ENCODE peak calls at places on chromosomes 1 and 21, in seven cellular contexts. W is A549; U is Jurkat, Clone E6-1; L is SK-N-SH; G is activated CD8-positive, alpha-beta memory T cell treated with anti-CD3 and anti-CD28 coated beads, Interleukin-2, amount 10 ng/mL, durations not matched to agents 7 days and 5 days; S is hepatocyte; Q is activated T-cell treated with anti-CD3 and anti-CD28 coated beads, Interleukin-2, amount 50 U/mL, for 72 hours. J is an unnamed sample.

GRCh38 chr1:226404904-226405222 is 3.0 kb downstream of the PARP1 start:
- DNase-seq in W (no peak), U (no peak), L (no peak), G (no peak), S (no peak), Q (no peak), J (no peak)

GRCh38 chr21:26710155-26710554 is 135.1 kb downstream of the ADAMTS1 start:
- DNase-seq in W (no peak), U (no peak), L (no peak), G (no peak), S (no peak), Q (no peak), J (no peak)

GRCh38 chr1:174191255-174191906 is 32.1 kb downstream of the RABGAP1L start:
- DNase-seq in W (no peak), U (no peak), L (no peak), G (no peak), S (no peak), Q (no peak), J (no peak)

GRCh38 chr1:15690317-15690716 is 6.2 kb downstream of the PLEKHM2 start:
- DNase-seq in W (no peak), U (no peak), L (no peak), G (no peak), S (no peak), Q (no peak), J (no peak)

GRCh38 chr1:176829261-176829976 is 335.1 kb downstream of the ASTN1 start:
- DNase-seq in W (no peak), U (no peak), L (no peak), G (no peak), S (peak; percentile 8), Q (no peak), J (no peak)

GRCh38 chr21:36788116-36788515 is 89.2 kb downstream of the SIM2 start:
- DNase-seq in W (peak; percentile 50), U (no peak), L (no peak), G (no peak), S (peak; percentile 72), Q (no peak), J (peak; percentile 40)

GRCh38 chr1:205440476-205441317 is 15.1 kb downstream of the BLACAT1 start:
- DNase-seq in W (no peak), U (peak; percentile 59), L (no peak), G (peak; percentile 90), S (peak; percentile 92), Q (peak; percentile 77), J (peak; percentile 68)

GRCh38 chr1:224923726-224924125 is 5.7 kb upstream of the DNAH14 start:
- DNase-seq in W (no peak), U (no peak), L (no peak), G (no peak), S (no peak), Q (no peak), J (no peak)

GRCh38 chr1:40032240-40032891 is 8.2 kb upstream of the CAP1 start:
- DNase-seq in W (peak; percentile 40), U (peak; percentile 66), L (peak; percentile 54), G (peak; percentile 68), S (peak; percentile 78), Q (peak; percentile 28), J (peak; percentile 50)

GRCh38 chr1:72697410-72697809 is 415.1 kb upstream of the NEGR1 start:
- DNase-seq in W (no peak), U (no peak), L (no peak), G (no peak), S (no peak), Q (no peak), J (no peak)

GRCh38 chr1:228459091-228459993 is 27.8 kb upstream of the RNF187 start:
- DNase-seq in W (peak; percentile 93), U (peak; percentile 76), L (peak; percentile 82), G (peak; percentile 84), S (peak; percentile 88), Q (peak; percentile 84), J (peak; percentile 98)

GRCh38 chr21:37398697-37399096 is 32.1 kb downstream of the DYRK1A start:
- DNase-seq in W (no peak), U (peak; percentile 84), L (no peak), G (no peak), S (no peak), Q (no peak), J (no peak)

GRCh38 chr1:37999434-38000232 is 5.7 kb downstream of the FHL3 start:
- DNase-seq in W (no peak), U (no peak), L (peak; percentile 72), G (no peak), S (peak; percentile 70), Q (no peak), J (peak; percentile 31)

GRCh38 chr1:109192433-109192832 is 21.3 kb upstream of the SARS1 start:
- DNase-seq in W (no peak), U (no peak), L (no peak), G (no peak), S (no peak), Q (no peak), J (no peak)

GRCh38 chr1:156122519-156123355 is 8.2 kb downstream of the LMNA start:
- DNase-seq in W (no peak), U (no peak), L (no peak), G (no peak), S (peak; percentile 76), Q (no peak), J (no peak)

GRCh38 chr1:182173791-182174190 is 112.3 kb upstream of the ZNF648 start:
- DNase-seq in W (no peak), U (no peak), L (no peak), G (no peak), S (no peak), Q (no peak), J (no peak)

GRCh38 chr1:205582046-205582445 is 49.8 kb downstream of the ELK4 start:
- DNase-seq in W (no peak), U (no peak), L (no peak), G (no peak), S (no peak), Q (no peak), J (no peak)

GRCh38 chr1:225700164-225700740 is 47.3 kb upstream of the ENAH start:
- DNase-seq in W (peak; percentile 89), U (no peak), L (no peak), G (no peak), S (peak; percentile 34), Q (no peak), J (peak; percentile 56)

GRCh38 chr21:40016234-40016633 is 149.0 kb downstream of the PCP4 start:
- DNase-seq in W (no peak), U (no peak), L (no peak), G (no peak), S (no peak), Q (no peak), J (no peak)

GRCh38 chr21:25561668-25562641 is 45.3 kb downstream of the MRPL39 start:
- DNase-seq in W (no peak), U (no peak), L (peak; percentile 18), G (peak; percentile 85), S (peak; percentile 82), Q (peak; percentile 84), J (no peak)

J was measured in HuH-7.